ENCODE peak calls at places on chromosomes 16 and 17, in six cellular contexts. W is left ventricle myocardium inferior, A is progenitor cell of endocrine pancreas, L is CD14-positive monocyte, I is pancreas, Z is AG10803. H is an unnamed sample.

GRCh38 chr17:31373150-31374082 is 18.1 kb upstream of the RAB11FIP4 start:
- DNase-seq in W (no peak), A (no peak), L (no peak), I (no peak), Z (peak), H (no peak)

GRCh38 chr17:31787857-31788570 is 71.0 kb downstream of the COPRS start:
- DNase-seq in W (no peak), A (no peak), L (no peak), I (no peak), Z (peak), H (peak)

GRCh38 chr16:680967-681745 is 946 bp downstream of the STUB1 start:
- DNase-seq in W (no peak), A (no peak), L (no peak), I (peak), Z (peak), H (no peak)

GRCh38 chr16:27801259-27801945 is 251.5 kb downstream of the KATNIP start:
- DNase-seq in W (no peak), A (no peak), L (no peak), I (no peak), Z (peak), H (no peak)

GRCh38 chr16:47043970-47044684 is 70.7 kb upstream of the DNAJA2 start:
- DNase-seq in W (peak), A (no peak), L (no peak), I (no peak), Z (no peak), H (no peak)

GRCh38 chr17:80821546-80821945 is 170.1 kb upstream of the CHMP6 start:
- DNase-seq in W (no peak), A (no peak), L (no peak), I (no peak), Z (no peak), H (no peak)

GRCh38 chr17:15340966-15341365 is 431 bp downstream of the TEKT3 start:
- DNase-seq in W (no peak), A (no peak), L (no peak), I (no peak), Z (no peak), H (no peak)

GRCh38 chr17:784143-784542 is 2.0 kb downstream of the MRM3 start:
- DNase-seq in W (no peak), A (no peak), L (no peak), I (no peak), Z (no peak), H (no peak)

GRCh38 chr16:48099455-48099854 is 56.3 kb downstream of the ABCC12 start:
- DNase-seq in W (peak), A (no peak), L (no peak), I (no peak), Z (no peak), H (no peak)

GRCh38 chr17:47317119-47317518 is 6.6 kb upstream of the EFCAB13 start:
- DNase-seq in W (no peak), A (no peak), L (no peak), I (no peak), Z (peak), H (no peak)

GRCh38 chr16:81758376-81758775 is 20.7 kb upstream of the PLCG2 start:
- DNase-seq in W (no peak), A (no peak), L (no peak), I (no peak), Z (no peak), H (no peak)

GRCh38 chr16:19210968-19211367 is 42.9 kb downstream of the SYT17 start:
- DNase-seq in W (no peak), A (no peak), L (no peak), I (no peak), Z (no peak), H (no peak)

GRCh38 chr17:74742153-74742515 is 5.1 kb downstream of the RAB37 start:
- DNase-seq in W (peak), A (no peak), L (no peak), I (no peak), Z (no peak), H (no peak)

GRCh38 chr16:31718998-31719397 is 154.6 kb upstream of the ZNF267 start:
- DNase-seq in W (no peak), A (no peak), L (no peak), I (no peak), Z (no peak), H (no peak)

GRCh38 chr16:22174642-22175041 is 12.3 kb downstream of the SDR42E2 start:
- DNase-seq in W (no peak), A (no peak), L (no peak), I (no peak), Z (no peak), H (no peak)

GRCh38 chr16:35687071-35687470 is 2227.7 kb downstream of the TP53TG3F start:
- DNase-seq in W (no peak), A (no peak), L (no peak), I (no peak), Z (no peak), H (no peak)

GRCh38 chr17:3762922-3763776 is 37.8 kb downstream of the ITGAE start:
- DNase-seq in W (no peak), A (no peak), L (no peak), I (no peak), Z (no peak), H (no peak)

GRCh38 chr17:50201226-50201854 is at the start of gene COL1A1:
- DNase-seq in W (peak), A (no peak), L (peak), I (peak), Z (peak), H (no peak)

GRCh38 chr17:17435323-17435722 is 41.5 kb upstream of the MED9 start:
- DNase-seq in W (no peak), A (no peak), L (no peak), I (no peak), Z (peak), H (no peak)

GRCh38 chr16:62041401-62041800 is 5.2 kb upstream of the CDH8 start:
- DNase-seq in W (no peak), A (peak), L (no peak), I (no peak), Z (peak), H (no peak)

GRCh38 chr16:57677622-57678369 is 9.7 kb downstream of the ADGRG3 start:
- DNase-seq in W (peak), A (no peak), L (no peak), I (peak), Z (no peak), H (no peak)

GRCh38 chr17:34609210-34609609 is 29.8 kb downstream of the TMEM132E start:
- DNase-seq in W (no peak), A (no peak), L (no peak), I (no peak), Z (no peak), H (no peak)

GRCh38 chr17:2878751-2879254 is 82.6 kb downstream of the RAP1GAP2 start:
- DNase-seq in W (no peak), A (no peak), L (no peak), I (no peak), Z (no peak), H (no peak)

GRCh38 chr16:4327782-4328579 is 12.1 kb downstream of the GLIS2 start:
- DNase-seq in W (peak), A (peak), L (peak), I (peak), Z (peak), H (no peak)

GRCh38 chr17:59707971-59708425 is 544 bp downstream of the VMP1 start:
- DNase-seq in W (no peak), A (no peak), L (no peak), I (no peak), Z (peak), H (no peak)

GRCh38 chr17:37787055-37787720 is 42.3 kb upstream of the HNF1B start:
- DNase-seq in W (no peak), A (no peak), L (no peak), I (peak), Z (peak), H (no peak)

GRCh38 chr17:62621223-62621622 is 6.2 kb upstream of the MRC2 start:
- DNase-seq in W (no peak), A (no peak), L (no peak), I (no peak), Z (no peak), H (no peak)

GRCh38 chr17:73342057-73342522 is 30.3 kb upstream of the CDC42EP4 start:
- DNase-seq in W (peak), A (no peak), L (no peak), I (peak), Z (peak), H (peak)

GRCh38 chr17:73341350-73342056 is 29.7 kb upstream of the CDC42EP4 start:
- DNase-seq in W (no peak), A (no peak), L (no peak), I (no peak), Z (no peak), H (no peak)

GRCh38 chr17:73343739-73344454 is 32.1 kb upstream of the CDC42EP4 start:
- DNase-seq in W (no peak), A (no peak), L (no peak), I (no peak), Z (no peak), H (no peak)

GRCh38 chr17:73343168-73343634 is 31.4 kb upstream of the CDC42EP4 start:
- DNase-seq in W (peak), A (peak), L (no peak), I (no peak), Z (peak), H (no peak)

DNA sequence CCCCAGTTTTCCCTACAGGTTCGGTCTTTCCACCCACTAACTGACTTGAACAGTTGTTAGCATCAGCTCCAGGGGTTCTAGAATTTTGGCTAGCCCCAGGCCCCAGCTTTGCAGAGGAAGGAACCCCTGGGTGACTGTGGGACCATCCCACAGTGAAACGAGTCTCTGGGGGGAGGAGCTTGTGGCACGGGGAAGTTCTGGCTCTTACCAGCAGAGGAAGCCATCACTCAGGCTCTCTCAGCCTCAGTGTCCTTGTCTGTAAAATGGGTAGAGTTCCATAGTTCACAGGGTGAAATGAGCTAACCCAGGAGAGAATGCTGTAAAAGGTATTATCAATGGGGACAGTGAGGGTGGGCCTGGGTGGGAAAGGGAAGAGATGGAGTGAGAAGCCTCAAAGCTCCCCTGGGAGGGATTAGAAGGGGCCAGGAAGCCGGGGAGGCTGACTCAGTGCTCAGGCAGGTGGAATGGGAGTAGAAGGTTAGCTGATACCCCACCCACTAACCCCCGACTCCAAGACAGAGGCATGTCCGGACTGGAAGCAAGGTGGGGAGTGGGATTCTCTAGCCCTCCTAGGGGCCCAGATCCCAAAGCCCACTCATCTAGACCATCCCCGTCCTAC is 30.9 kb upstream of the CDC42EP4 start:
- DNase-seq in W (no peak), A (no peak), L (no peak), I (no peak), Z (peak), H (no peak)
- TF ChIP-seq CTCF in W (no peak), A (no peak), L (no peak), I (no peak), Z (peak), H (no peak)

GRCh38 chr16:84647830-84648594 is at the start of gene KLHL36:
- DNase-seq in W (peak), A (peak), L (no peak), I (peak), Z (peak), H (no peak)
- TF ChIP-seq CTCF in W (no peak), A (peak), L (no peak), I (no peak), Z (no peak), H (no peak)

GRCh38 chr17:76370261-76370993 is 14.0 kb upstream of the SPHK1 start:
- DNase-seq in W (peak), A (no peak), L (no peak), I (peak), Z (peak), H (no peak)
- TF ChIP-seq CTCF in W (peak), A (peak), L (no peak), I (peak), Z (peak), H (no peak)

GRCh38 chr16:55043499-55043898 is 112.8 kb downstream of the IRX5 start:
- DNase-seq in W (no peak), A (no peak), L (no peak), I (no peak), Z (no peak), H (no peak)
- TF ChIP-seq CTCF in W (no peak), A (no peak), L (no peak), I (no peak), Z (no peak), H (no peak)

GRCh38 chr16:29804455-29805231 is 1.7 kb upstream of the MAZ start:
- DNase-seq in W (peak), A (no peak), L (no peak), I (peak), Z (peak), H (no peak)
- TF ChIP-seq CTCF in W (no peak), A (no peak), L (no peak), I (no peak), Z (no peak), H (no peak)

GRCh38 chr17:40443988-40444899 is 994 bp downstream of the IGFBP4 start:
- DNase-seq in W (no peak), A (no peak), L (no peak), I (no peak), Z (no peak), H (no peak)

GRCh38 chr17:40447148-40447644 is 3.9 kb downstream of the IGFBP4 start:
- DNase-seq in W (no peak), A (no peak), L (no peak), I (no peak), Z (no peak), H (no peak)

GRCh38 chr17:40443196-40443987 is at the start of gene IGFBP4:
- DNase-seq in W (peak), A (peak), L (peak), I (peak), Z (peak), H (no peak)

GRCh38 chr17:40448213-40448638 is 5.0 kb downstream of the IGFBP4 start:
- DNase-seq in W (no peak), A (no peak), L (no peak), I (no peak), Z (no peak), H (no peak)

GRCh38 chr17:40445769-40446468 is 2.7 kb downstream of the IGFBP4 start:
- DNase-seq in W (no peak), A (no peak), L (no peak), I (no peak), Z (no peak), H (no peak)
- TF ChIP-seq CTCF in W (no peak), A (peak), L (no peak), I (no peak), Z (peak), H (no peak)

GRCh38 chr17:7704601-7705268 is at the start of gene EFNB3:
- DNase-seq in W (no peak), A (peak), L (no peak), I (no peak), Z (no peak), H (no peak)
- TF ChIP-seq CTCF in W (no peak), A (no peak), L (no peak), I (no peak), Z (no peak), H (no peak)

H was measured in omental fat pad.